ENCODE peak calls at places on chromosome 9, in ten cellular contexts. One of them, this sample, is unnamed.

GRCh38 chr9:89686134-89686533 is 81.3 kb downstream of the GADD45G start:
- DNase-seq in gastrocnemius medialis: no peak
- DNase-seq in GM12892: no peak
- DNase-seq in H1: no peak
- DNase-seq in A549: no peak
- DNase-seq in prostate gland: peak; percentile 57
- DNase-seq in heart left ventricle: no peak
- DNase-seq in IMR-90: no peak
- DNase-seq in stomach: no peak
- DNase-seq in lower leg skin: peak; percentile 55
- DNase-seq in this sample: peak; percentile 74

GRCh38 chr9:11038366-11038765 is 425.6 kb upstream of the PTPRD start:
- DNase-seq in prostate gland: no peak
- DNase-seq in gastrocnemius medialis: no peak
- DNase-seq in lower leg skin: no peak
- DNase-seq in A549: no peak
- DNase-seq in stomach: no peak
- DNase-seq in GM12892: no peak
- DNase-seq in H1: no peak
- DNase-seq in heart left ventricle: no peak
- DNase-seq in IMR-90: no peak
- DNase-seq in this sample: no peak

GRCh38 chr9:127424669-127424986 is 446 bp downstream of the ZNF79 start:
- DNase-seq in IMR-90: no peak
- DNase-seq in A549: no peak
- DNase-seq in prostate gland: no peak
- DNase-seq in gastrocnemius medialis: no peak
- DNase-seq in GM12892: no peak
- DNase-seq in stomach: no peak
- DNase-seq in heart left ventricle: no peak
- DNase-seq in lower leg skin: no peak
- DNase-seq in H1: no peak
- DNase-seq in this sample: no peak

GRCh38 chr9:36250079-36250478 is 8.2 kb downstream of the GNE start:
- DNase-seq in GM12892: no peak
- DNase-seq in prostate gland: no peak
- DNase-seq in IMR-90: no peak
- DNase-seq in H1: no peak
- DNase-seq in gastrocnemius medialis: no peak
- DNase-seq in A549: no peak
- DNase-seq in lower leg skin: no peak
- DNase-seq in heart left ventricle: no peak
- DNase-seq in stomach: no peak
- DNase-seq in this sample: no peak

GRCh38 chr9:86707932-86708510 is 239.3 kb downstream of the GAS1 start:
- DNase-seq in lower leg skin: no peak
- DNase-seq in heart left ventricle: no peak
- DNase-seq in H1: no peak
- DNase-seq in A549: no peak
- DNase-seq in prostate gland: no peak
- DNase-seq in IMR-90: no peak
- DNase-seq in GM12892: no peak
- DNase-seq in stomach: no peak
- DNase-seq in gastrocnemius medialis: no peak
- DNase-seq in this sample: no peak

GRCh38 chr9:36407122-36407723 is 7.2 kb upstream of the RNF38 start:
- DNase-seq in A549: peak; percentile 68
- DNase-seq in lower leg skin: peak; percentile 50
- DNase-seq in GM12892: no peak
- DNase-seq in stomach: peak; percentile 66
- DNase-seq in prostate gland: peak; percentile 54
- DNase-seq in heart left ventricle: peak; percentile 50
- DNase-seq in IMR-90: peak; percentile 65
- DNase-seq in H1: no peak
- DNase-seq in gastrocnemius medialis: peak; percentile 36
- DNase-seq in this sample: peak; percentile 72

GRCh38 chr9:70924905-70925547 is 196.4 kb downstream of the TRPM3 start:
- DNase-seq in IMR-90: peak; percentile 84
- DNase-seq in heart left ventricle: peak; percentile 19
- DNase-seq in A549: peak; percentile 65
- DNase-seq in gastrocnemius medialis: peak; percentile 26
- DNase-seq in lower leg skin: peak; percentile 41
- DNase-seq in GM12892: no peak
- DNase-seq in H1: no peak
- DNase-seq in stomach: peak; percentile 40
- DNase-seq in prostate gland: peak; percentile 45
- DNase-seq in this sample: peak; percentile 59

GRCh38 chr9:135857371-135857786 is 50.0 kb downstream of the CAMSAP1 start:
- DNase-seq in stomach: no peak
- DNase-seq in A549: no peak
- DNase-seq in gastrocnemius medialis: no peak
- DNase-seq in H1: no peak
- DNase-seq in heart left ventricle: no peak
- DNase-seq in GM12892: no peak
- DNase-seq in prostate gland: no peak
- DNase-seq in IMR-90: peak; percentile 72
- DNase-seq in lower leg skin: no peak
- DNase-seq in this sample: no peak

GRCh38 chr9:33908114-33908513 is 91.2 kb downstream of the UBE2R2 start:
- DNase-seq in stomach: no peak
- DNase-seq in GM12892: no peak
- DNase-seq in lower leg skin: no peak
- DNase-seq in prostate gland: no peak
- DNase-seq in IMR-90: no peak
- DNase-seq in H1: no peak
- DNase-seq in heart left ventricle: no peak
- DNase-seq in A549: peak; percentile 36
- DNase-seq in gastrocnemius medialis: no peak
- DNase-seq in this sample: no peak

GRCh38 chr9:87613265-87614111 is 112.4 kb upstream of the CTSL start:
- DNase-seq in IMR-90: no peak
- DNase-seq in A549: peak; percentile 22
- DNase-seq in H1: no peak
- DNase-seq in GM12892: no peak
- DNase-seq in heart left ventricle: no peak
- DNase-seq in stomach: peak; percentile 59
- DNase-seq in lower leg skin: no peak
- DNase-seq in prostate gland: no peak
- DNase-seq in gastrocnemius medialis: no peak
- DNase-seq in this sample: no peak

GRCh38 chr9:136016882-136017812 is 56.0 kb upstream of the UBAC1 start:
- DNase-seq in lower leg skin: no peak
- DNase-seq in GM12892: peak; percentile 1
- DNase-seq in IMR-90: no peak
- DNase-seq in heart left ventricle: peak; percentile 19
- DNase-seq in stomach: peak; percentile 69
- DNase-seq in prostate gland: no peak
- DNase-seq in gastrocnemius medialis: peak; percentile 10
- DNase-seq in H1: no peak
- DNase-seq in A549: no peak
- DNase-seq in this sample: no peak

DNA sequence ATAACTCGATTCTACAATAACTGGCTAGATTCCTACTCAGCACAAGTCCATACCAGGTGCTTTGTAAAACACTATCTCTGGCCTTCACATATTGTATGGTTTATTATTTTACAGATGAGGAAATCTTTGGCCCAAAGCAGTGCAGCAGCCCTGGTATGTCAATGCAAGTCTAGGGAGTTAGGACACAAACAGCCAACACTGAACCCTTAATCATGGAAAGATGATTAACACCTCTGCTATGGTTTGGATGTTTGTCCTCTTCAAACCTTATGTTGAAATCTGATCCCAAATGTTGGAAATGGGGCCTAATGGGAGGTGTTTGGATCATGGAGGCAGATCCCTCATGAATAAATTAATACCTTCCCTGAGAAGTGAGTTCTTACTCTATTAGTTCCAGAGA is 76.6 kb downstream of the MAPKAP1 start:
- DNase-seq in H1: no peak
- DNase-seq in prostate gland: no peak
- DNase-seq in stomach: no peak
- DNase-seq in heart left ventricle: no peak
- DNase-seq in lower leg skin: no peak
- DNase-seq in A549: no peak
- DNase-seq in GM12892: no peak
- DNase-seq in IMR-90: no peak
- DNase-seq in gastrocnemius medialis: no peak
- DNase-seq in this sample: no peak
- TF ChIP-seq POLR2A in H1: no peak
- TF ChIP-seq POLR2A in prostate gland: no peak
- TF ChIP-seq POLR2A in stomach: no peak
- TF ChIP-seq POLR2A in heart left ventricle: no peak
- TF ChIP-seq POLR2A in lower leg skin: no peak
- TF ChIP-seq POLR2A in A549: no peak
- TF ChIP-seq POLR2A in GM12892: no peak
- TF ChIP-seq POLR2A in IMR-90: no peak
- TF ChIP-seq POLR2A in gastrocnemius medialis: no peak
- TF ChIP-seq POLR2A in this sample: no peak

DNA sequence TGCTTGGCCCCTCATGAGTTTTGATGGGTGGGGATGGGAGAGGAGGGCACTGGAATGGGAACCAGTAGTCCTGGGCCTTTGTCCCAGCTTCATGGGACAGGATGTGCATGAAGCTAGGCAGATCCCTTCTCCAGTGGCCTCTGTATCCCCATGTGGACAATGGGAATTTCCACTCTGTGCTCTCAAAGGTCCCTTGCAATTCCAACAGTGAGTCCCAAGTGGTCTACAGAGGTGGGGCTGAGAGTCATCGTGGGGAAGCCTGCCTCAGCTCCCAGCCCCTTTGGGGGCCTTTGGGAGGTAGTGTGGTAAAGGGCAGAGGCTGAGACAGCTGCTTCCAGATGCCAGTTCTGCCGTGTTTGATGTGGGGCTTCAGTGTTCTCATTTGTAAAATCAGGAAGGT is 1.9 kb upstream of the PHYHD1 start:
- DNase-seq in lower leg skin: no peak
- DNase-seq in GM12892: no peak
- DNase-seq in heart left ventricle: no peak
- DNase-seq in A549: no peak
- DNase-seq in IMR-90: no peak
- DNase-seq in H1: no peak
- DNase-seq in prostate gland: no peak
- DNase-seq in stomach: no peak
- DNase-seq in gastrocnemius medialis: no peak
- DNase-seq in this sample: no peak
- TF ChIP-seq POLR2A in lower leg skin: no peak
- TF ChIP-seq POLR2A in GM12892: no peak
- TF ChIP-seq POLR2A in heart left ventricle: no peak
- TF ChIP-seq POLR2A in A549: no peak
- TF ChIP-seq POLR2A in IMR-90: no peak
- TF ChIP-seq POLR2A in H1: no peak
- TF ChIP-seq POLR2A in prostate gland: no peak
- TF ChIP-seq POLR2A in stomach: no peak
- TF ChIP-seq POLR2A in gastrocnemius medialis: no peak
- TF ChIP-seq POLR2A in this sample: no peak

DNA sequence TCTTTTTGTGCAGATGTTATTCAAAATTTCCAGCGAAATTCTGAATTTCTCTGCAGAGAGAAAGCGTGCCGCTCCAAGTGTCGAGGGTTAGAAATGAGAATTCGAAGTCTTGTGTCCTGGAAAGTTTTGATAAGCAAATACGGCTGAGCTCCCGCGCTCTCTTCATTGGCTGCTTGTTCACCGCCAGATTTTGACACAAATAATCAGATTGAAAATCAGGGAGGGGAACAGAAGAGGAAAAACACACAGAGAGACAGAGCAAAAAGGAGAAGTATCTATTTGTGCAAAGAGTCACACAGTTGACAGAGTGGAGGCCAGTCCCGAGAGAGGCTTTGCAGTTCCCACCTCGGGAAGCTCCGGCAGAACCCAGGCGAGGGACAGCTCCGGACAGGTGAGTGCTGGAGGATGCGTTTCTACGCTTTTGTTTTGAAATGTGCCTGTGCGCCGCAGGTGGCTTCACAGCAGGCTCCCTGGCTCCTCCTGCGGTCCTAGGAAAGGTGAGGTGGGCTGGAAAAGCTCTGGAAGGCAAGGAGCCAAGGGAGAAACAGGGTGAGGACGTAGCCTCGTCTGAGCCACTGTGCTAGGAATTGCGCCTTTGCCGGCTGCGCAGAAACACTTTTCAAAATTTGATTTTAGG is at the start of gene GFI1B:
- DNase-seq in stomach: no peak
- DNase-seq in GM12892: no peak
- DNase-seq in lower leg skin: no peak
- DNase-seq in IMR-90: no peak
- DNase-seq in gastrocnemius medialis: no peak
- DNase-seq in prostate gland: no peak
- DNase-seq in A549: no peak
- DNase-seq in H1: no peak
- DNase-seq in heart left ventricle: no peak
- DNase-seq in this sample: no peak
- TF ChIP-seq POLR2A in stomach: no peak
- TF ChIP-seq POLR2A in GM12892: no peak
- TF ChIP-seq POLR2A in lower leg skin: no peak
- TF ChIP-seq POLR2A in IMR-90: no peak
- TF ChIP-seq POLR2A in gastrocnemius medialis: no peak
- TF ChIP-seq POLR2A in prostate gland: no peak
- TF ChIP-seq POLR2A in A549: no peak
- TF ChIP-seq POLR2A in H1: no peak
- TF ChIP-seq POLR2A in heart left ventricle: no peak
- TF ChIP-seq POLR2A in this sample: no peak

GRCh38 chr9:124329393-124329792 is 71.6 kb downstream of the NEK6 start:
- DNase-seq in prostate gland: no peak
- DNase-seq in GM12892: no peak
- DNase-seq in lower leg skin: no peak
- DNase-seq in IMR-90: no peak
- DNase-seq in heart left ventricle: no peak
- DNase-seq in H1: no peak
- DNase-seq in A549: no peak
- DNase-seq in stomach: no peak
- DNase-seq in gastrocnemius medialis: no peak
- DNase-seq in this sample: no peak

GRCh38 chr9:124332321-124332720 is 74.6 kb downstream of the NEK6 start:
- DNase-seq in A549: no peak
- DNase-seq in H1: no peak
- DNase-seq in gastrocnemius medialis: no peak
- DNase-seq in prostate gland: no peak
- DNase-seq in GM12892: no peak
- DNase-seq in heart left ventricle: no peak
- DNase-seq in stomach: no peak
- DNase-seq in lower leg skin: no peak
- DNase-seq in IMR-90: no peak
- DNase-seq in this sample: no peak

GRCh38 chr9:124328285-124328684 is 70.5 kb downstream of the NEK6 start:
- DNase-seq in H1: no peak
- DNase-seq in A549: no peak
- DNase-seq in GM12892: no peak
- DNase-seq in prostate gland: no peak
- DNase-seq in heart left ventricle: no peak
- DNase-seq in gastrocnemius medialis: no peak
- DNase-seq in IMR-90: no peak
- DNase-seq in stomach: no peak
- DNase-seq in lower leg skin: no peak
- DNase-seq in this sample: no peak

GRCh38 chr9:124331580-124331979 is 73.8 kb downstream of the NEK6 start:
- DNase-seq in gastrocnemius medialis: no peak
- DNase-seq in stomach: no peak
- DNase-seq in heart left ventricle: no peak
- DNase-seq in lower leg skin: no peak
- DNase-seq in GM12892: no peak
- DNase-seq in IMR-90: no peak
- DNase-seq in H1: no peak
- DNase-seq in A549: no peak
- DNase-seq in prostate gland: no peak
- DNase-seq in this sample: no peak

GRCh38 chr9:124329996-124330714 is 72.4 kb downstream of the NEK6 start:
- DNase-seq in stomach: no peak
- DNase-seq in H1: no peak
- DNase-seq in GM12892: no peak
- DNase-seq in lower leg skin: no peak
- DNase-seq in heart left ventricle: no peak
- DNase-seq in IMR-90: no peak
- DNase-seq in gastrocnemius medialis: peak; percentile 79
- DNase-seq in A549: no peak
- DNase-seq in prostate gland: no peak
- DNase-seq in this sample: no peak
- TF ChIP-seq POLR2A in stomach: no peak
- TF ChIP-seq POLR2A in H1: no peak
- TF ChIP-seq POLR2A in GM12892: no peak
- TF ChIP-seq POLR2A in lower leg skin: no peak
- TF ChIP-seq POLR2A in heart left ventricle: no peak
- TF ChIP-seq POLR2A in IMR-90: no peak
- TF ChIP-seq POLR2A in gastrocnemius medialis: no peak
- TF ChIP-seq POLR2A in A549: no peak
- TF ChIP-seq POLR2A in prostate gland: no peak
- TF ChIP-seq POLR2A in this sample: no peak